ENCODE peak calls at places on chromosomes 1 and 21, in five cellular contexts. F is HCT116, N is K562, B is H1, Q is SK-N-SH. Y is an unnamed sample.

GRCh38 chr1:27527223-27527856 is 37.4 kb upstream of the WASF2 start:
- DNase-seq in F (no peak), N (peak), B (peak), Q (peak), Y (no peak)

GRCh38 chr1:236394016-236394481 is at the start of gene EDARADD:
- DNase-seq in F (no peak), N (peak), B (peak), Q (no peak), Y (no peak)

GRCh38 chr1:193019442-193020026 is 39.6 kb downstream of the UCHL5 start:
- DNase-seq in F (peak), N (peak), B (no peak), Q (peak), Y (peak)

GRCh38 chr1:224696891-224697765 is 81.0 kb downstream of the CNIH3 start:
- DNase-seq in F (no peak), N (no peak), B (no peak), Q (no peak), Y (no peak)

GRCh38 chr1:110513511-110513910 is 5.5 kb downstream of the KCNA10 start:
- DNase-seq in F (no peak), N (peak), B (peak), Q (no peak), Y (no peak)

GRCh38 chr1:193060938-193061337 is 1.5 kb downstream of the RO60 start:
- DNase-seq in F (no peak), N (peak), B (no peak), Q (peak), Y (no peak)

GRCh38 chr1:156096640-156097391 is 14.6 kb upstream of the MEX3A start:
- DNase-seq in F (peak), N (peak), B (peak), Q (peak), Y (peak)

GRCh38 chr1:215425135-215425534 is 142.0 kb upstream of the KCTD3 start:
- DNase-seq in F (no peak), N (no peak), B (no peak), Q (no peak), Y (no peak)

GRCh38 chr1:76374111-76374510 is 299.6 kb downstream of the ST6GALNAC3 start:
- DNase-seq in F (no peak), N (no peak), B (no peak), Q (no peak), Y (no peak)

GRCh38 chr1:208243522-208243850 is 698 bp downstream of the PLXNA2 start:
- DNase-seq in F (no peak), N (no peak), B (peak), Q (peak), Y (no peak)

GRCh38 chr1:179888071-179888470 is 6.0 kb downstream of the TOR1AIP1 start:
- DNase-seq in F (no peak), N (no peak), B (no peak), Q (no peak), Y (no peak)

GRCh38 chr1:79259390-79260336 is 253.1 kb upstream of the ADGRL4 start:
- DNase-seq in F (no peak), N (no peak), B (no peak), Q (peak), Y (no peak)

GRCh38 chr21:45607021-45607921 is 36.3 kb upstream of the PCBP3 start:
- DNase-seq in F (no peak), N (no peak), B (no peak), Q (peak), Y (no peak)

GRCh38 chr1:34984435-34985062 is 598 bp downstream of the TMEM35B start:
- DNase-seq in F (no peak), N (peak), B (no peak), Q (peak), Y (no peak)

GRCh38 chr1:116766616-116767469 is 12.6 kb downstream of the CD2 start:
- DNase-seq in F (no peak), N (no peak), B (no peak), Q (peak), Y (no peak)

GRCh38 chr1:16167331-16168143 is 11.7 kb upstream of the EPHA2 start:
- DNase-seq in F (no peak), N (peak), B (peak), Q (peak), Y (no peak)

GRCh38 chr1:56501888-56502287 is 77.5 kb downstream of the PLPP3 start:
- DNase-seq in F (no peak), N (no peak), B (no peak), Q (no peak), Y (no peak)

GRCh38 chr1:208476825-208477170 is 232.6 kb upstream of the PLXNA2 start:
- DNase-seq in F (no peak), N (no peak), B (no peak), Q (no peak), Y (no peak)

GRCh38 chr1:178354816-178355215 is 141.9 kb downstream of the CLEC20A start:
- DNase-seq in F (no peak), N (no peak), B (no peak), Q (no peak), Y (no peak)

GRCh38 chr1:209619696-209620483 is 32.3 kb downstream of the LAMB3 start:
- DNase-seq in F (no peak), N (no peak), B (no peak), Q (no peak), Y (no peak)

GRCh38 chr1:91567583-91567982 is 66.9 kb downstream of the CDC7 start:
- DNase-seq in F (no peak), N (no peak), B (no peak), Q (no peak), Y (no peak)

GRCh38 chr1:114319480-114319879 is 165.8 kb upstream of the SYT6 start:
- DNase-seq in F (no peak), N (no peak), B (no peak), Q (no peak), Y (no peak)

GRCh38 chr21:14533555-14534400 is 12.3 kb downstream of the SAMSN1 start:
- DNase-seq in F (peak), N (peak), B (no peak), Q (no peak), Y (peak)

GRCh38 chr1:41545996-41546938 is 61.8 kb upstream of the EDN2 start:
- DNase-seq in F (no peak), N (no peak), B (no peak), Q (no peak), Y (no peak)

GRCh38 chr1:206931709-206932108 is 10.0 kb upstream of the FCMR start:
- DNase-seq in F (no peak), N (no peak), B (no peak), Q (no peak), Y (no peak)

GRCh38 chr1:24925082-24925779 is 4.8 kb downstream of the RUNX3 start:
- DNase-seq in F (no peak), N (no peak), B (no peak), Q (no peak), Y (no peak)
- H3K27ac ChIP-seq in F (no peak), N (no peak), B (no peak), Q (no peak), Y (no peak)

GRCh38 chr1:18643154-18644012 is 12.7 kb downstream of the PAX7 start:
- DNase-seq in F (no peak), N (peak), B (peak), Q (peak), Y (no peak)
- TF ChIP-seq SIN3A in F (no peak), N (no peak), B (no peak), Q (no peak), Y (no peak)

GRCh38 chr1:222924140-222924706 is 109.4 kb downstream of the DISP1 start:
- DNase-seq in F (no peak), N (no peak), B (no peak), Q (no peak), Y (no peak)
- H3K27ac ChIP-seq in F (no peak), N (no peak), B (no peak), Q (no peak), Y (no peak)

GRCh38 chr1:150392627-150393026 is 28.7 kb downstream of the RPRD2 start:
- DNase-seq in F (no peak), N (no peak), B (no peak), Q (no peak), Y (no peak)

DNA sequence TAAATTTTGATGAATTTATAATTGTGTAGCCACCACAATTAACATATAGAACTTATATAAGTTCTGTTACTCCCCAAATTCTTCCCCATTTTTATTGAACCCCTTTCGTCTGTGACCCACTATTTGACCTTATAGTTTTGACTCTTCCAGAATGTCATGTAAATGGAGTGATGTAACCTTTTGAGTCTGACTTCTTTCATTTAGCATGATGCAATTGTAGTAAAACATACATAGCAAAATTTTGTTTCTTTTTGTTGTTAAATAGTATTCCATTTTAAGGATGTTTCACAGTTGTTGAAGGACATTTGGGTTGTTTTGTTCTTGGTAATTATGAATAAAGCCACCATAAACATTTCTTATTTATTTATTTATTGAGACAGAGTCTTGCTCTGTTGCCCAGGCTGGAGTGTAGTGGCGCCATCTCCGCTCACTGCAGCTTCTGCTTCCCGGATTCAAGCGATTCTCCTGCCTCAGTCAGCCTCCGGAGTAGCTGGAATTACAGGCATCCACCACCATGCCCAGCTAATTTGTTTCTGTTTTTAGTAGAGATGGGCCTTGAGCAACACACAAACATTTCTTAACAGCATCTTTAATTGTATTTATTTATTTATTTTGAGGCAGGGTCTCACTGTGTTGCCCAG is 33.6 kb downstream of the RPRD2 start:
- DNase-seq in F (no peak), N (no peak), B (no peak), Q (no peak), Y (no peak)
- TF ChIP-seq SIN3A in F (no peak), N (no peak), B (no peak), Q (no peak), Y (no peak)

GRCh38 chr21:16070207-16070651 is 340.4 kb downstream of the USP25 start:
- DNase-seq in F (no peak), N (no peak), B (no peak), Q (peak), Y (no peak)

GRCh38 chr21:16069713-16070112 is 339.9 kb downstream of the USP25 start:
- DNase-seq in F (no peak), N (no peak), B (no peak), Q (no peak), Y (no peak)

GRCh38 chr21:16071761-16072160 is 342.0 kb downstream of the USP25 start:
- DNase-seq in F (no peak), N (no peak), B (no peak), Q (no peak), Y (no peak)

GRCh38 chr21:16072176-16072575 is 342.4 kb downstream of the USP25 start:
- DNase-seq in F (no peak), N (no peak), B (no peak), Q (no peak), Y (no peak)

DNA sequence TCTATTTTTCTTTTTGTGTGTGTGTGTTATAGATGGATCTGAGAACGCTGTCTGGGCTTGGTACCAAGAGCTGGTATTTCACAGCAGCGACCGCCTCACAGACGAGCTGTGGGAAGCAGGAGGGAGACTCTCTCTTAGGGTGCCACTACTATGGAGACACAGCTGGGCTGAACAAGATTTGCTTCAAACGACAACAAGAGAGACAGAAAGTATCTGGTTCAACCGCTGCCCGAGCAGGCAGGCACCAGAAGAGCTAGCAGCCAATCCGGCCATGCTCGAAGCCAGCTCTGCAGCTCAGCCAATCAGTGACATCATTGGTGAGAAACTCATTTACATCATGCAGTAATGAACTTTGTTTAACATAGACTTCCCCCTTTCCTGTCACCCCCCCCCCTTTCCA is 341.3 kb downstream of the USP25 start:
- DNase-seq in F (no peak), N (no peak), B (no peak), Q (peak), Y (no peak)
- H3K27ac ChIP-seq in F (no peak), N (no peak), B (no peak), Q (no peak), Y (no peak)

DNA sequence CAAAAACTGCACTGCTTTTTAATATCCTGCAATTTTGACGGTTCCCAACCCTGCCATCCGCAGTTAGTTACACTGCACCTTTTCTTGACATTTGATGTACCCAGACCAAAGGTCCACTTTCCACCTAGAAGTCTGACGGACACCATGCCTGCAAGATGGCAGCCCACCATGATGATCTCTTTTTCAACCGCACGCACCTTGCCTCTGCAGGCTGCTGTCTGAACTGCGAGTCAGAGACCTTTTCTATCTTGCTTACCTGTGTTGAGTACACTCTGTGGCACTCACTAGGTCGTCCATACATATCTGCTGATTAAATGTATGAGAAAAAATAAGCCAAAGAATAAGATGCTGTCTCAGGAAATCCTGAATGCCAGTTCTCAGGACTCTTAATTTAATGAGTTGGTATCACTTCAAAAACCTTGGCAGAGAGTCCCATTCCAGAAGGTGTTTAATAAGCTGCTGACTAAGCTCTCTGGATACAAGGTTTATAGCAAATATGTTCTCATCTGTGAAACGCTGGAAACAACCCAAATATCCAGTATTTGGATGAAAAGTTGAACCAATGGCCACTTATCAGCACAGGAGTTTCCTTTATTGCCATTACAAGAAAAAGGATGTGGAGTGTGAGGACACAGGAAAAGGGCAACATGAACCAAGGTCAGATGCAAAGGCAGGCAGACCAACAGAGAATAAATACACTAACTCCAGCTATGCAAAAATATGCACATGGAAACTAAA is 37.9 kb downstream of the GNG12 start:
- DNase-seq in F (no peak), N (no peak), B (no peak), Q (no peak), Y (no peak)
- TF ChIP-seq SIN3A in F (no peak), N (no peak), B (no peak), Q (no peak), Y (no peak)

DNA sequence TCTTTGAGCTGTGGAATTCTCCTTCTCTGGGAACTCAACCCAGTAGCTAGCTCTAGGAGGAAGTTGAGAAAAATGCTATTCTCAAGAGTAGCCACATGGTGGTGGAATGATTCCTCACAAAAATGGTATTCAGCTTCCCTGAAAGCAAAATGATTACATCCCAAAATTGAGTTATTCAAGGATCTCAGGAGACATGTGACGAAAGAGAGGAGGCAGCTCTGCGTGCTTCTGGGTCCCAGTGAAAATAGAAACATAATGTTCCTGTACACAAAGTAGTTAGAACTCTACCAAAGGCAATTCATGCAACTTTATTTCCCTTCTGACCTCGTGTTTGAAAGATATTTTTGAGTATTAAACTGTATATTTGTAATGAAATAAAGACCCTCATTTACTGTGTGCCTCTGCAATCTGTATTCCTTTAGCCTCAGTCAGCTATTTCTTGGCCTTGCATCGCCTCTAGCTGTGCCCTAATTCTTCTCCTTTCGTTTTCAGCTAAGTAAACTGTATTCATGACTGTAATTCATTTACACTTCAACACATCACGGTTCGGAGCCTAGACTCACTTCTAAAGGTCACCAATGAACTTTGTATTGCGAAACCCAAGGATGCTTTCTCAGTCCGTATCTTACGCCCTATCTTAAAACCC is 167.3 kb downstream of the FASLG start:
- DNase-seq in F (peak), N (peak), B (no peak), Q (peak), Y (peak)
- H3K27ac ChIP-seq in F (peak), N (no peak), B (no peak), Q (no peak), Y (no peak)

GRCh38 chr21:21226472-21226871 is 228.3 kb downstream of the NCAM2 start:
- DNase-seq in F (no peak), N (no peak), B (no peak), Q (no peak), Y (no peak)

GRCh38 chr21:21232320-21232719 is 234.1 kb downstream of the NCAM2 start:
- DNase-seq in F (no peak), N (peak), B (no peak), Q (peak), Y (peak)

GRCh38 chr21:21230672-21231071 is 232.5 kb downstream of the NCAM2 start:
- DNase-seq in F (no peak), N (peak), B (no peak), Q (no peak), Y (no peak)
- TF ChIP-seq SIN3A in F (no peak), N (no peak), B (no peak), Q (no peak), Y (no peak)

GRCh38 chr1:181080543-181080942 is 8.0 kb upstream of the IER5 start:
- DNase-seq in F (no peak), N (no peak), B (no peak), Q (no peak), Y (no peak)
- H3K27ac ChIP-seq in F (no peak), N (no peak), B (no peak), Q (no peak), Y (no peak)

Y was measured in Panc1.